ENCODE peak calls at places on chromosomes 16 and 17, in six cellular contexts. F is NCI-H460, J is fibroblast of the conjunctiva, O is KG1, X is NCI-H510A, B is KBM-7. Z is an unnamed sample.
A peak's percentile ranks its signal among the peaks of the same experiment; 100 is the strongest.

GRCh38 chr16:77739493-77739892 is 17.2 kb downstream of the NUDT7 start:
- DNase-seq in X (no peak), J (no peak), B (no peak), F (no peak), O (no peak), Z (peak; percentile 23)

GRCh38 chr17:17236295-17237025 is 508 bp downstream of the FLCN start:
- DNase-seq in X (no peak), B (peak; percentile 23), O (no peak), J (no peak), F (no peak), Z (peak; percentile 33)

GRCh38 chr17:55416470-55417052 is 5.1 kb downstream of the MMD start:
- DNase-seq in F (no peak), J (no peak), X (no peak), O (no peak), B (no peak), Z (no peak)

GRCh38 chr17:66580178-66580577 is 254.7 kb upstream of the CACNG5 start:
- DNase-seq in O (no peak), X (no peak), J (peak; percentile 21), B (no peak), F (no peak), Z (no peak)

GRCh38 chr16:1556254-1556653 is 22.8 kb downstream of the TMEM204 start:
- DNase-seq in F (no peak), B (no peak), O (no peak), X (no peak), J (no peak), Z (no peak)

GRCh38 chr17:82687871-82688270 is 10.6 kb downstream of the RAB40B start:
- DNase-seq in X (no peak), O (no peak), J (no peak), B (no peak), F (no peak), Z (no peak)

GRCh38 chr16:65621640-65622039 is 499.8 kb upstream of the CDH11 start:
- DNase-seq in O (no peak), X (no peak), F (no peak), J (no peak), B (no peak), Z (peak; percentile 27)

GRCh38 chr17:31724026-31724425 is 135.0 kb downstream of the COPRS start:
- DNase-seq in B (no peak), J (no peak), X (no peak), O (no peak), F (no peak), Z (no peak)

GRCh38 chr16:3677994-3678393 is 23.5 kb downstream of the DNASE1 start:
- DNase-seq in J (no peak), B (no peak), O (no peak), X (no peak), F (no peak), Z (no peak)

GRCh38 chr17:31405941-31406371 is 14.5 kb downstream of the RAB11FIP4 start:
- DNase-seq in F (no peak), X (no peak), B (no peak), J (no peak), O (no peak), Z (no peak)

GRCh38 chr16:84514874-84515835 is 10.7 kb upstream of the MEAK7 start:
- DNase-seq in F (no peak), O (peak; percentile 23), B (peak; percentile 43), J (no peak), X (peak; percentile 92), Z (no peak)

GRCh38 chr16:11198817-11199216 is 57.2 kb downstream of the SOCS1 start:
- DNase-seq in B (peak; percentile 31), X (no peak), O (no peak), F (peak; percentile 7), J (no peak), Z (no peak)

GRCh38 chr17:40490289-40490853 is 11.1 kb downstream of the TNS4 start:
- DNase-seq in J (peak; percentile 70), F (no peak), O (no peak), B (no peak), X (peak; percentile 77), Z (no peak)

GRCh38 chr16:58339452-58339938 is 44.7 kb upstream of the PRSS54 start:
- DNase-seq in F (no peak), B (peak; percentile 11), X (no peak), O (no peak), J (no peak), Z (no peak)

GRCh38 chr16:83856846-83857245 is 42.1 kb upstream of the MLYCD start:
- DNase-seq in J (no peak), F (no peak), X (no peak), O (no peak), B (no peak), Z (no peak)

GRCh38 chr17:63929860-63930766 is 2.0 kb downstream of the CD79B start:
- DNase-seq in O (no peak), F (no peak), J (no peak), B (no peak), X (no peak), Z (peak; percentile 58)

GRCh38 chr16:21070564-21070963 is 80.1 kb downstream of the DNAH3 start:
- DNase-seq in X (no peak), F (no peak), J (no peak), O (no peak), B (no peak), Z (no peak)